ENCODE peak calls at places on chromosomes 5 and 9, in six cellular contexts. T is GM03348; V is fibroblast of the conjunctiva; H is HTR-8/SVneo; F is effector memory CD8-positive, alpha-beta T cell; X is GM12864. G is an unnamed sample.

GRCh38 chr5:165630211-165630866 is 2124.9 kb downstream of the MAT2B start:
- DNase-seq in T (peak), V (peak), H (peak), F (no peak), X (no peak), G (no peak)

GRCh38 chr5:89954901-89955300 is 454.7 kb downstream of the CETN3 start:
- DNase-seq in T (no peak), V (no peak), H (no peak), F (no peak), X (no peak), G (no peak)

GRCh38 chr5:42994285-42995151 is 45.6 kb downstream of the ANXA2R start:
- DNase-seq in T (peak), V (peak), H (peak), F (peak), X (peak), G (no peak)

GRCh38 chr5:997001-997474 is 11.6 kb upstream of the NKD2 start:
- DNase-seq in T (no peak), V (no peak), H (no peak), F (no peak), X (no peak), G (no peak)

GRCh38 chr5:85484982-85485574 is 1100.4 kb upstream of the EDIL3 start:
- DNase-seq in T (no peak), V (no peak), H (no peak), F (no peak), X (no peak), G (no peak)

GRCh38 chr9:4674783-4675182 is 4.6 kb upstream of the CDC37L1 start:
- DNase-seq in T (peak), V (peak), H (peak), F (no peak), X (no peak), G (no peak)

GRCh38 chr9:24035816-24036215 is 209.8 kb upstream of the ELAVL2 start:
- DNase-seq in T (no peak), V (no peak), H (no peak), F (no peak), X (no peak), G (no peak)

GRCh38 chr5:126757713-126758357 is 19.1 kb upstream of the LMNB1 start:
- DNase-seq in T (no peak), V (no peak), H (no peak), F (no peak), X (no peak), G (no peak)

GRCh38 chr5:63794979-63795378 is 167.3 kb downstream of the HTR1A start:
- DNase-seq in T (no peak), V (no peak), H (no peak), F (no peak), X (no peak), G (no peak)

GRCh38 chr5:74192606-74193299 is 447.8 kb downstream of the ENC1 start:
- DNase-seq in T (no peak), V (no peak), H (no peak), F (no peak), X (no peak), G (no peak)

GRCh38 chr5:140627972-140628371 is 5.0 kb downstream of the CD14 start:
- DNase-seq in T (no peak), V (no peak), H (no peak), F (no peak), X (no peak), G (no peak)

GRCh38 chr5:124512236-124512635 is 234.2 kb downstream of the ZNF608 start:
- DNase-seq in T (no peak), V (no peak), H (no peak), F (no peak), X (no peak), G (no peak)

GRCh38 chr5:44332360-44332971 is 56.8 kb downstream of the FGF10 start:
- DNase-seq in T (peak), V (peak), H (peak), F (no peak), X (no peak), G (peak)

GRCh38 chr9:111161015-111161415 is 122.7 kb upstream of the LPAR1 start:
- DNase-seq in T (peak), V (no peak), H (no peak), F (no peak), X (no peak), G (peak)

GRCh38 chr5:3277590-3278196 is 317.9 kb upstream of the IRX1 start:
- DNase-seq in T (no peak), V (no peak), H (no peak), F (no peak), X (no peak), G (no peak)

GRCh38 chr9:134028575-134029247 is 3.4 kb downstream of the BRD3OS start:
- DNase-seq in T (no peak), V (no peak), H (no peak), F (no peak), X (no peak), G (no peak)

GRCh38 chr9:92633879-92634278 is 36.1 kb downstream of the IPPK start:
- DNase-seq in T (no peak), V (no peak), H (no peak), F (no peak), X (no peak), G (no peak)

GRCh38 chr5:91712718-91713117 is 329.6 kb upstream of the ARRDC3 start:
- DNase-seq in T (no peak), V (no peak), H (no peak), F (no peak), X (no peak), G (peak)

GRCh38 chr5:74684900-74685851 is at the start of gene HEXB:
- DNase-seq in T (peak), V (peak), H (peak), F (peak), X (peak), G (no peak)

GRCh38 chr9:109880276-109881169 is 100.5 kb downstream of the PALM2AKAP2 start:
- DNase-seq in T (peak), V (no peak), H (peak), F (no peak), X (no peak), G (no peak)

GRCh38 chr5:120769291-120769872 is 305.3 kb downstream of the PRR16 start:
- DNase-seq in T (peak), V (peak), H (no peak), F (no peak), X (no peak), G (no peak)

GRCh38 chr5:36870399-36871040 is 6.0 kb upstream of the NIPBL start:
- DNase-seq in T (peak), V (peak), H (peak), F (no peak), X (no peak), G (peak)

GRCh38 chr5:174412374-174412773 is 312.0 kb upstream of the MSX2 start:
- DNase-seq in T (no peak), V (no peak), H (no peak), F (no peak), X (no peak), G (no peak)

GRCh38 chr5:157918811-157919742 is 60.1 kb upstream of the CLINT1 start:
- DNase-seq in T (no peak), V (no peak), H (no peak), F (no peak), X (no peak), G (no peak)

G was measured in HS-27A.